ENCODE peak calls at places on chromosome 1, in six cellular contexts. U is AG09309, I is astrocyte of the spinal cord, H is choroid plexus epithelial cell, K is ovary, Q is stomach. M is an unnamed sample.

GRCh38 chr1:21149862-21150432 is 26.8 kb downstream of the EIF4G3 start:
- DNase-seq in H (peak), I (peak), Q (no peak), U (peak), K (no peak), M (peak)

GRCh38 chr1:60255565-60255964 is 182.0 kb upstream of the C1orf87 start:
- DNase-seq in H (no peak), K (no peak), Q (no peak), I (peak), U (no peak), M (peak)

GRCh38 chr1:202283991-202284390 is 57.7 kb downstream of the UBE2T start:
- DNase-seq in Q (no peak), K (no peak), I (peak), U (peak), H (no peak), M (peak)

GRCh38 chr1:246181244-246181643 is 325.8 kb downstream of the SMYD3 start:
- DNase-seq in K (no peak), I (no peak), U (no peak), Q (no peak), H (peak), M (no peak)

GRCh38 chr1:110921953-110922352 is 41.8 kb downstream of the LRIF1 start:
- DNase-seq in Q (no peak), K (no peak), I (no peak), H (no peak), U (no peak), M (no peak)

GRCh38 chr1:220431840-220432239 is 96.1 kb upstream of the MARK1 start:
- DNase-seq in U (no peak), H (no peak), K (no peak), I (no peak), Q (peak), M (no peak)

GRCh38 chr1:200540281-200540680 is 80.3 kb downstream of the KIF14 start:
- DNase-seq in K (no peak), U (no peak), H (no peak), I (no peak), Q (no peak), M (no peak)

GRCh38 chr1:204511366-204511765 is 4.8 kb upstream of the MDM4 start:
- DNase-seq in K (no peak), H (no peak), Q (no peak), U (no peak), I (no peak), M (no peak)

GRCh38 chr1:37292789-37293188 is 181.6 kb upstream of the ZC3H12A start:
- DNase-seq in Q (no peak), H (no peak), K (no peak), U (no peak), I (no peak), M (no peak)

GRCh38 chr1:240031414-240031813 is 60.3 kb upstream of the FMN2 start:
- DNase-seq in H (peak), U (peak), I (no peak), K (no peak), Q (no peak), M (peak)

GRCh38 chr1:156920233-156921052 is at the start of gene LRRC71:
- DNase-seq in K (peak), H (peak), Q (peak), I (peak), U (no peak), M (peak)

GRCh38 chr1:209202826-209203439 is 380.6 kb upstream of the CAMK1G start:
- DNase-seq in U (peak), H (peak), I (peak), K (no peak), Q (no peak), M (peak)
- TF ChIP-seq CTCF in U (peak), H (peak), I (peak), K (no peak), Q (no peak), M (peak)

DNA sequence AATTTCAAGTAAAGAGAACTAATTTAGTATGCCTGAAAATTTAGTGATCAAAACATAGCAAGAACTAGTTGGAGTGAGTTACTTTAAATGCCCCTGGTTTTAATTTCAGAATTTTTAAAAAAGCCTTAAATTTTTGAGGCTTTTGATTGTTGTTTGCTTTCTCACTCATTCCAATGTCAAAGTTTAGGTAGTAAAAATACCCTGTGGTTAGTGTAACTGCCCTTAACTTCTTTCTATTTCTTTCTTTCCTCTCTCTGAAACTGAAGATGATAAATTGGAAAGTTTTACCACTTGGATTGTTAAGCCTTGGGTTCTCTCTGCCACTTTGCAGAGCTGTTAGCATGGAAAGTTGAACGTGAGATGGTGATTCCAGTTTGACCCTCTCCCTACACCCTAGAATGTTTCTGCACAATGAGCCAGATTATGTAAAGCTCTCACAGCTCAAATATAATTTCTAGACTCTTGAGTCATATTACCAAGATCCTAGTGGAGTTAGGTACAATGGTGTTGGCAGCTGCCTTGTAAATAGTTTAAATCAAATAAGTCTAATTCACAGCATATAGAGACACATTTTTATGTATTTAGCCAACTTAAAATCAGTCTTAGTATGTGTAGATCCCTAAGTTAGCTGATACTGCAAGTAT is 192.4 kb upstream of the SGIP1 start:
- DNase-seq in U (no peak), K (no peak), Q (no peak), I (no peak), H (peak), M (no peak)
- H3K4me3 ChIP-seq in U (no peak), K (no peak), Q (no peak), I (no peak), H (no peak), M (no peak)

DNA sequence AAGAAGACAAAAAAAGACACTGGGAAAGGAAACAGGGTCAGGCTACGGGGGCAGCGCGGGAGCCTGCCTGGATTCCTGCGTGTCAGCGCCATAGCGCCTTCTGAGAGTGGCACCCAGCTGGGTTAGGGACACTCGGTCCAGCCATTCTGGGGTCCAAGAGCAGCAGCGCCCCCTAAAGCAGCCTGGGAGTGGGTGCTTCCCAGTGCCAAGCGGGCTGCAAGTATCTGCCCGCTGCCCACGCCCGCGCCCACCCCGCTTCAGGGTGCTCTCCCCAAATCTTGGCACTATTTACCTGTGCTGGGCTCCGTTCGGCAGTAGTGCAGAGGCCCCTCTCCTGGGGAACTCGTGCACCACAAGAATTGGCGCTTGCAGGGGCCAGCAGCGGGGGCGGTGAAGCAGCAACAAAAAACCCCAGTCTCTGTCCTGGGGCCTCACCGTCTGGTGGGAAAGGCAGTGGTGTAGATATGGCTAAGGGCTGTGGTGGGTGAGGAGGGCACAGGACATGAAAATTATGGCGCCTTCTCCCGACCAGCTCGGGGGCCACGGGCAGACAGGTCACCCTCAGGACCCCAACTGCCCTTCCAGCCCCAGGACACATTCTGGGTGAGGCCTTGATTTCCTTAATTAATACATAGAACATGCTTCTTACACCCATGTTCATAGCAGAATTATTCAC is 24.1 kb upstream of the LBR start:
- DNase-seq in K (no peak), H (no peak), U (no peak), I (no peak), Q (no peak), M (no peak)
- TF ChIP-seq CTCF in K (no peak), H (no peak), U (no peak), I (no peak), Q (no peak), M (no peak)

GRCh38 chr1:47333922-47334764 is 553 bp downstream of the CMPK1 start:
- DNase-seq in I (peak), Q (peak), K (peak), H (peak), U (no peak), M (peak)

GRCh38 chr1:47330212-47330611 is 3.4 kb upstream of the CMPK1 start:
- DNase-seq in Q (no peak), K (no peak), U (no peak), I (no peak), H (no peak), M (no peak)

GRCh38 chr1:47333578-47333921 is at the start of gene CMPK1:
- DNase-seq in I (peak), H (peak), K (peak), U (peak), Q (peak), M (peak)

GRCh38 chr1:47332779-47333577 is 612 bp upstream of the CMPK1 start:
- DNase-seq in I (no peak), U (no peak), Q (no peak), H (no peak), K (no peak), M (no peak)

GRCh38 chr1:47331875-47332274 is 1.7 kb upstream of the CMPK1 start:
- DNase-seq in I (no peak), Q (no peak), K (no peak), U (no peak), H (no peak), M (no peak)
- H3K4me3 ChIP-seq in I (no peak), Q (no peak), K (no peak), U (no peak), H (no peak), M (no peak)

GRCh38 chr1:92123868-92124267 is 43.7 kb downstream of the BTBD8 start:
- DNase-seq in Q (no peak), I (no peak), K (no peak), U (no peak), H (peak), M (no peak)
- TF ChIP-seq CTCF in Q (no peak), I (no peak), K (no peak), U (no peak), H (no peak), M (no peak)

GRCh38 chr1:23530750-23531651 is at the start of gene E2F2:
- DNase-seq in H (peak), K (peak), U (no peak), I (peak), Q (peak), M (peak)

GRCh38 chr1:23528245-23528978 is 2.6 kb downstream of the E2F2 start:
- DNase-seq in Q (peak), K (peak), H (peak), I (peak), U (no peak), M (peak)

GRCh38 chr1:23530089-23530749 is 814 bp downstream of the E2F2 start:
- DNase-seq in H (no peak), I (no peak), U (no peak), Q (no peak), K (no peak), M (no peak)

GRCh38 chr1:23527366-23527765 is 3.7 kb downstream of the E2F2 start:
- DNase-seq in U (no peak), Q (no peak), I (no peak), K (no peak), H (no peak), M (no peak)

GRCh38 chr1:23529146-23530088 is 1.6 kb downstream of the E2F2 start:
- DNase-seq in Q (no peak), U (no peak), H (no peak), I (no peak), K (no peak), M (no peak)
- H3K4me3 ChIP-seq in Q (no peak), U (no peak), H (no peak), I (no peak), K (no peak), M (peak)

M was measured in fibroblast of mammary gland.